ENCODE peak calls at places on chromosomes 12 and 14, in five cellular contexts. A, I, R, U and O are unnamed samples.

GRCh38 chr12:42904683-42905418 is 315.3 kb upstream of the PRICKLE1 start:
- DNase-seq in A (no peak), I (no peak), R (no peak), U (no peak), O (no peak)

GRCh38 chr12:30026621-30027234 is 243.0 kb upstream of the TMTC1 start:
- DNase-seq in A (no peak), I (peak), R (no peak), U (no peak), O (no peak)

GRCh38 chr12:96084624-96085023 is 49.2 kb upstream of the LTA4H start:
- DNase-seq in A (no peak), I (no peak), R (no peak), U (no peak), O (no peak)

GRCh38 chr14:106845286-106846087 is 1319.1 kb downstream of the TMEM121 start:
- DNase-seq in A (peak), I (no peak), R (no peak), U (no peak), O (peak)

GRCh38 chr12:53966385-53967133 is 6.4 kb upstream of the HOXC11 start:
- DNase-seq in A (no peak), I (no peak), R (no peak), U (no peak), O (no peak)

GRCh38 chr14:105281354-105282097 is 19.3 kb downstream of the BRF1 start:
- DNase-seq in A (peak), I (peak), R (no peak), U (peak), O (peak)

GRCh38 chr14:63504628-63505027 is 38.5 kb downstream of the PPP2R5E start:
- DNase-seq in A (no peak), I (no peak), R (no peak), U (no peak), O (no peak)

GRCh38 chr12:47312794-47313426 is 233.2 kb upstream of the AMIGO2 start:
- DNase-seq in A (peak), I (no peak), R (no peak), U (no peak), O (peak)

GRCh38 chr12:87848248-87848868 is 180.8 kb downstream of the C12orf50 start:
- DNase-seq in A (peak), I (peak), R (no peak), U (peak), O (peak)

GRCh38 chr12:50043308-50043707 is 14.1 kb upstream of the ASIC1 start:
- DNase-seq in A (no peak), I (no peak), R (no peak), U (no peak), O (no peak)

GRCh38 chr12:79897617-79898016 is 37.3 kb downstream of the PPP1R12A start:
- DNase-seq in A (no peak), I (peak), R (no peak), U (no peak), O (no peak)

GRCh38 chr12:131979606-131980005 is 29.9 kb downstream of the EP400 start:
- DNase-seq in A (no peak), I (no peak), R (no peak), U (no peak), O (no peak)

GRCh38 chr12:9118161-9118560 is 2.4 kb upstream of the A2M start:
- DNase-seq in A (no peak), I (no peak), R (peak), U (no peak), O (no peak)

GRCh38 chr12:77049767-77050353 is 15.5 kb downstream of the E2F7 start:
- DNase-seq in A (peak), I (peak), R (no peak), U (no peak), O (peak)

GRCh38 chr12:68978678-68979077 is 45.7 kb upstream of the CPM start:
- DNase-seq in A (no peak), I (no peak), R (no peak), U (no peak), O (no peak)

GRCh38 chr14:95562892-95563685 is 28.2 kb downstream of the GLRX5 start:
- DNase-seq in A (no peak), I (no peak), R (no peak), U (no peak), O (no peak)

GRCh38 chr12:56629459-56630179 is 507 bp downstream of the BAZ2A start:
- DNase-seq in A (peak), I (no peak), R (no peak), U (no peak), O (peak)

GRCh38 chr12:90964616-90965015 is 9.6 kb upstream of the CCER1 start:
- DNase-seq in A (no peak), I (no peak), R (no peak), U (no peak), O (no peak)

GRCh38 chr12:102024765-102025164 is 37.0 kb downstream of the WASHC3 start:
- DNase-seq in A (no peak), I (no peak), R (no peak), U (no peak), O (no peak)

GRCh38 chr12:108620236-108620879 is 13.3 kb downstream of the SELPLG start:
- DNase-seq in A (no peak), I (no peak), R (peak), U (no peak), O (no peak)

GRCh38 chr12:30169839-30170591 is 386.3 kb upstream of the TMTC1 start:
- DNase-seq in A (no peak), I (no peak), R (no peak), U (no peak), O (no peak)

GRCh38 chr12:7122876-7123769 is 5.6 kb downstream of the RBP5 start:
- DNase-seq in A (no peak), I (no peak), R (no peak), U (no peak), O (no peak)

GRCh38 chr12:107515446-107515958 is 170.1 kb upstream of the PWP1 start:
- DNase-seq in A (no peak), I (peak), R (peak), U (no peak), O (no peak)

GRCh38 chr12:50047693-50048250 is 9.6 kb upstream of the ASIC1 start:
- DNase-seq in A (no peak), I (no peak), R (no peak), U (no peak), O (no peak)

GRCh38 chr12:124399622-124400021 is 104.7 kb downstream of the RFLNA start:
- DNase-seq in A (peak), I (no peak), R (no peak), U (peak), O (peak)

GRCh38 chr14:92475451-92476187 is 38.0 kb upstream of the RIN3 start:
- DNase-seq in A (no peak), I (no peak), R (peak), U (no peak), O (no peak)

GRCh38 chr12:57476162-57476992 is 3.3 kb downstream of the ARHGAP9 start:
- DNase-seq in A (peak), I (no peak), R (no peak), U (no peak), O (peak)

GRCh38 chr12:69052613-69053408 is 119.8 kb upstream of the CPM start:
- DNase-seq in A (no peak), I (peak), R (no peak), U (no peak), O (no peak)

GRCh38 chr14:103135333-103136075 is 12.2 kb downstream of the TNFAIP2 start:
- DNase-seq in A (no peak), I (no peak), R (no peak), U (no peak), O (no peak)

DNA sequence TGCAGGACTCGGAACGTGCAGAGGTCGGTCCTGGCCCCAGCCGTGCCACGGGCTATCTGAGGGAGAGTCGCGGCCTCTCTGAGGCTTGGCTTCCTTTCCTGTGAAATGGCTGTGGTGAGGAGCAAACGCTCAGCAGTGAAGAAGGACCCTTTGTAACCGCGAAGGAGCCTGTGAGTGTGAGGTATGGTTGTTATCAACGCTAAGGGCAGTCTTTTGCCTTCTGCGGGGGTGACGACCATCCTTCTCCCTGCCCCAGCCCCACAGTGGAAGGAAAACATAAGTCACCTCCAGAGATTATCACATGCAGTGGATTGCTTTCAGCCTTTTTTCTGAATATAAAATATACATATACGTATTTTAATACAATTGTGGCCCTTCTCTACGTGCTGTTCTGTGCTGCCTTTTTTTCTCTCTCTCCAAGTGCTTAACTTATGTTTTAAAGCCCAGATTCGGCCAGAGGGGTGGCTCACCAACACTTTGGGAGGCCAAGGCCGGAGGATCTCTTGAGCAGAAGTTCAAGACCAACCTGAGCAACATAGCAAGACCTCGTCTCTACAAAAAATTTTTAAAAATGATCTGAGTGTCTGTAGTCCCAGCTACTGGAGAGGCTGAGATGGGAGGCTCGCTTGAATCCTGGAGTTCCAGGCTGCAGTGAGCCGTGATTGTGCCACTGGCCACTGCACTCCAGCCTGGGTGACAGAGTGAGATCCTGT is 17.4 kb downstream of the TAMALIN start:
- DNase-seq in A (no peak), I (no peak), R (no peak), U (no peak), O (no peak)
- TF ChIP-seq CTCF in A (no peak), I (no peak), R (no peak), U (peak), O (no peak)

GRCh38 chr12:128712622-128713021 is 111.1 kb downstream of the SLC15A4 start:
- DNase-seq in A (no peak), I (no peak), R (no peak), U (no peak), O (no peak)

GRCh38 chr12:128711486-128711885 is 112.3 kb downstream of the SLC15A4 start:
- DNase-seq in A (no peak), I (no peak), R (no peak), U (no peak), O (no peak)

GRCh38 chr12:128705140-128705539 is 118.6 kb downstream of the SLC15A4 start:
- DNase-seq in A (no peak), I (no peak), R (no peak), U (no peak), O (no peak)

GRCh38 chr12:128708789-128709188 is 115.0 kb downstream of the SLC15A4 start:
- DNase-seq in A (no peak), I (no peak), R (no peak), U (no peak), O (no peak)

GRCh38 chr12:128707488-128707887 is 116.3 kb downstream of the SLC15A4 start:
- DNase-seq in A (no peak), I (no peak), R (no peak), U (no peak), O (no peak)
- TF ChIP-seq CTCF in A (no peak), I (no peak), R (no peak), U (no peak), O (no peak)

GRCh38 chr14:61589691-61590521 is 105.4 kb upstream of the HIF1A start:
- DNase-seq in A (no peak), I (no peak), R (no peak), U (no peak), O (no peak)
- TF ChIP-seq CTCF in A (no peak), I (no peak), R (no peak), U (no peak), O (no peak)

GRCh38 chr14:46344327-46344937 is 307.1 kb downstream of the RPL10L start:
- DNase-seq in A (peak), I (no peak), R (no peak), U (peak), O (peak)
- TF ChIP-seq CTCF in A (peak), I (no peak), R (peak), U (peak), O (no peak)